ENCODE peak calls at places on chromosomes 11 and 22, in four cellular contexts. N is K562, A is fibroblast of lung, T is GM12878. H is an unnamed sample.

GRCh38 chr22:21909871-21910270 is 42.4 kb upstream of the MAPK1 start:
- DNase-seq in N (peak), A (no peak), T (no peak), H (no peak)

GRCh38 chr22:17952273-17952801 is 72.0 kb downstream of the MICAL3 start:
- DNase-seq in N (no peak), A (no peak), T (no peak), H (no peak)

GRCh38 chr22:31122532-31123291 is at the start of gene INPP5J:
- DNase-seq in N (no peak), A (peak), T (no peak), H (peak)

GRCh38 chr11:72826942-72827480 is 12.8 kb downstream of the ATG16L2 start:
- DNase-seq in N (no peak), A (no peak), T (no peak), H (no peak)

GRCh38 chr11:107931206-107931605 is 3.0 kb downstream of the RAB39A start:
- DNase-seq in N (no peak), A (no peak), T (no peak), H (no peak)

GRCh38 chr11:113096661-113097060 is 135.4 kb downstream of the NCAM1 start:
- DNase-seq in N (no peak), A (no peak), T (no peak), H (no peak)

GRCh38 chr11:85725510-85726258 is 39.7 kb upstream of the CCDC89 start:
- DNase-seq in N (no peak), A (peak), T (no peak), H (peak)

GRCh38 chr11:61694971-61695706 is 14.9 kb downstream of the DAGLA start:
- DNase-seq in N (no peak), A (no peak), T (no peak), H (no peak)

GRCh38 chr11:65503923-65504670 is 5.3 kb downstream of the MALAT1 start:
- DNase-seq in N (peak), A (peak), T (no peak), H (peak)

GRCh38 chr11:108591893-108592292 is 1.7 kb downstream of the EXPH5 start:
- DNase-seq in N (peak), A (no peak), T (no peak), H (no peak)

GRCh38 chr22:40597541-40598453 is 38.7 kb downstream of the MRTFA start:
- DNase-seq in N (no peak), A (peak), T (no peak), H (peak)

GRCh38 chr22:19644314-19645223 is 69.7 kb upstream of the SEPTIN5 start:
- DNase-seq in N (peak), A (no peak), T (no peak), H (no peak)

GRCh38 chr11:117073539-117073938 is 24.7 kb downstream of the SIK3 start:
- DNase-seq in N (no peak), A (no peak), T (no peak), H (peak)

GRCh38 chr11:115390441-115390840 is 113.8 kb downstream of the CADM1 start:
- DNase-seq in N (no peak), A (no peak), T (no peak), H (no peak)

GRCh38 chr22:23583153-23583552 is 3.1 kb upstream of the IGLL1 start:
- DNase-seq in N (no peak), A (no peak), T (no peak), H (no peak)

GRCh38 chr11:112834277-112834755 is 126.9 kb upstream of the NCAM1 start:
- DNase-seq in N (no peak), A (peak), T (no peak), H (no peak)

GRCh38 chr11:123357353-123357989 is 72.6 kb upstream of the GRAMD1B start:
- DNase-seq in N (no peak), A (no peak), T (no peak), H (no peak)

GRCh38 chr22:22929381-22930221 is 42.0 kb downstream of the IGLL5 start:
- DNase-seq in N (peak), A (no peak), T (no peak), H (no peak)

GRCh38 chr11:2207773-2208621 is 36.4 kb upstream of the TH start:
- DNase-seq in N (no peak), A (no peak), T (no peak), H (no peak)

GRCh38 chr11:45224766-45225165 is 61.4 kb downstream of the SYT13 start:
- DNase-seq in N (no peak), A (no peak), T (no peak), H (no peak)

GRCh38 chr11:76317296-76317695 is 63.6 kb downstream of the THAP12 start:
- DNase-seq in N (no peak), A (no peak), T (no peak), H (no peak)

GRCh38 chr11:3723014-3723708 is 52.0 kb upstream of the CHRNA10 start:
- DNase-seq in N (no peak), A (peak), T (no peak), H (peak)

GRCh38 chr11:60428517-60428916 is 855 bp upstream of the MS4A5 start:
- DNase-seq in N (no peak), A (no peak), T (no peak), H (peak)

GRCh38 chr22:33073989-33074391 is 15.8 kb upstream of the SYN3 start:
- DNase-seq in N (no peak), A (peak), T (no peak), H (peak)

GRCh38 chr11:62560566-62561103 is 13.1 kb downstream of the EEF1G start:
- DNase-seq in N (peak), A (peak), T (no peak), H (peak)

GRCh38 chr11:126808851-126809250 is 191.7 kb downstream of the KIRREL3 start:
- DNase-seq in N (no peak), A (peak), T (no peak), H (no peak)

GRCh38 chr11:130872102-130872501 is 44.2 kb downstream of the SNX19 start:
- DNase-seq in N (no peak), A (no peak), T (no peak), H (no peak)

GRCh38 chr11:11347583-11347982 is 5.5 kb downstream of the CSNK2A3 start:
- DNase-seq in N (no peak), A (peak), T (no peak), H (no peak)

GRCh38 chr11:1405186-1406020 is 15.7 kb downstream of the BRSK2 start:
- DNase-seq in N (no peak), A (no peak), T (no peak), H (no peak)

GRCh38 chr11:10125522-10126133 is 168.4 kb downstream of the SBF2 start:
- DNase-seq in N (no peak), A (peak), T (no peak), H (peak)

GRCh38 chr11:2089536-2090165 is 49.5 kb downstream of the IGF2 start:
- DNase-seq in N (peak), A (peak), T (no peak), H (peak)

GRCh38 chr11:77322506-77322905 is 21.0 kb upstream of the GDPD4 start:
- DNase-seq in N (no peak), A (peak), T (no peak), H (peak)

GRCh38 chr11:10328314-10329090 is 23.6 kb downstream of the ADM start:
- DNase-seq in N (no peak), A (peak), T (no peak), H (peak)

GRCh38 chr11:109818303-109818702 is 274.9 kb upstream of the ZC3H12C start:
- DNase-seq in N (no peak), A (no peak), T (no peak), H (no peak)

GRCh38 chr22:35839811-35840739 is 122.4 kb downstream of the APOL5 start:
- DNase-seq in N (peak), A (peak), T (no peak), H (peak)

GRCh38 chr11:3126901-3127691 is 38.0 kb downstream of the OSBPL5 start:
- DNase-seq in N (no peak), A (no peak), T (no peak), H (no peak)

GRCh38 chr22:20198527-20199319 is 47.9 kb upstream of the CCDC188 start:
- DNase-seq in N (no peak), A (no peak), T (no peak), H (no peak)

GRCh38 chr11:129703846-129704245 is 111.8 kb upstream of the TMEM45B start:
- DNase-seq in N (peak), A (no peak), T (no peak), H (peak)

GRCh38 chr22:33789690-33790253 is 130.5 kb downstream of the LARGE1 start:
- DNase-seq in N (no peak), A (no peak), T (peak), H (no peak)

DNA sequence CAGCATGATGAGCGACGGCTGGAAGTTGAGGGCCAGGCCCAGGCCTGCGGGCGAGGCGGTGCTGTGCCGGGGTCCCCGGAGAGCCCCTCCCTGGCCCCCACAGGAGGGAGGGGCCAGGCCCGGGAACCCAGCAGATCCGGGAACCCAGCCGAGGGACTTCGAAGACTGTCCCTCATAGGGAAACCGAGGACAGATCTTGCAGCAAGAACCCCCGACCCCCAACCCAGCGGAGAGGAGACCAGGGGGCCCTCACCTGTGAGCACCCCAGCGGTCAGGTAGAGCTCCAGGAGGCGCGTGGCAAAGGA is 2.4 kb downstream of the SLC16A8 start:
- DNase-seq in N (no peak), A (no peak), T (no peak), H (no peak)
- TF ChIP-seq EZH2 in N (no peak), A (no peak), T (no peak), H (no peak)

GRCh38 chr11:101582242-101583052 is 1.4 kb downstream of the TRPC6 start:
- DNase-seq in N (no peak), A (no peak), T (no peak), H (peak)

GRCh38 chr11:101584129-101584515 is 315 bp upstream of the TRPC6 start:
- DNase-seq in N (no peak), A (no peak), T (no peak), H (no peak)

GRCh38 chr11:101586965-101587364 is 3.2 kb upstream of the TRPC6 start:
- DNase-seq in N (no peak), A (no peak), T (no peak), H (no peak)

GRCh38 chr11:101584651-101585050 is 844 bp upstream of the TRPC6 start:
- DNase-seq in N (no peak), A (no peak), T (no peak), H (no peak)

GRCh38 chr11:101583180-101584128 is at the start of gene TRPC6:
- DNase-seq in N (no peak), A (peak), T (no peak), H (peak)
- TF ChIP-seq EZH2 in N (no peak), A (no peak), T (no peak), H (no peak)

GRCh38 chr22:29480262-29480511 is 169 bp downstream of the NEFH start:
- DNase-seq in N (no peak), A (no peak), T (no peak), H (no peak)
- TF ChIP-seq EZH2 in N (no peak), A (no peak), T (no peak), H (peak)

DNA sequence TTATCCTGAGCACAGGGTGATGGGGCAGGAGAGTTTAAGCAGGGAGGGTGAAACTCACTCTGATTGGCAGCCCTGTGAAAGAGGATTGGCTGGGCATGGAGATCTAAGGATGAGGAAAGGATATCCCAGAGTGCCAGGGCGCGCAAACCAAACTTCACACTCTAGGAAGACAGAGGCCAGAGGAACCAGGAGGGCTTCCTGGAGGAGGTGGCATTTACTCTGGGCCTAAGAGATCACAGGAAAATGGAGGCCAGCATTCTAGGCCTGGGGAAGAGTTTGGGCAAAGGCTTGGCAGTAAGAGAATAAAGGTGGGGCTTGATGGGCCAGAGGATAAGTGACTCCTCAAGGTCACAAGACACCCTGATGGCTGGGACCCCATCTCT is 377 bp upstream of the NCF4 start:
- DNase-seq in N (no peak), A (no peak), T (no peak), H (no peak)
- TF ChIP-seq EZH2 in N (no peak), A (no peak), T (no peak), H (no peak)

GRCh38 chr11:66727883-66728759 is 895 bp downstream of the SPTBN2 start:
- DNase-seq in N (peak), A (no peak), T (no peak), H (peak)
- TF ChIP-seq EZH2 in N (no peak), A (no peak), T (no peak), H (no peak)

DNA sequence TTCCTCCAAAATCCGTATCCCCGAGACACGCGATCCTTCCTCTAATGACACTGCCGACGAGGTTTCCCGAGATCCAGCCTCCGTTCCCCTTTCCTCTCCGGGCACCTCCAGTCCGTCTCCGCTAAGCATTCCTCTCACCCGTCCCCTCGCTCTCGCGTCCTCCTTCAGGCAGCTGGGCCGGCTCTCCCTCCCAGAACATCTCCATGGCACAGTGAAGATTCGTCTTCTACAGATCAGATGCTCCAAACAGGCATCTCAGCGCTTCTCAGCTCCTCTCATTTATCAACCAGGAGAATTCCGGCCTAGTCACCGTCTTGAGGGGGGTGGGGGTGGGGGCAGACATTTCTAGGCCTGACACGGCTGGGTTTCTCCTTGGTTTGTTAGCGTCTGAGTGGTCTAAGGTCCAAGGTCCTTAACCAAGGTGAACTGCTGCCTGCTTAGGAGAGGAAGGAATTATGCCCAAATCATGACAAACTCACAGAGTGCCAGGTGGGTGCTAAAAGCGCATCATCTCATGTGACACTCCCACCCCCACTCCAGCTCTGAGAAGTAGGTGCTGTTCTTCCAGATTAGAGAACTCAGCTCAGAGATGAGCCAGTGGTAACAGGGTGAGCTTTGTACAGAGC is at the start of gene SPTBN2:
- DNase-seq in N (peak), A (peak), T (no peak), H (peak)
- TF ChIP-seq EZH2 in N (no peak), A (peak), T (no peak), H (peak)

GRCh38 chr11:133955945-133956421 is 785 bp downstream of the IGSF9B start:
- DNase-seq in N (no peak), A (no peak), T (no peak), H (no peak)
- TF ChIP-seq EZH2 in N (no peak), A (no peak), T (no peak), H (no peak)

GRCh38 chr11:35418847-35419712 is at the start of gene SLC1A2:
- DNase-seq in N (no peak), A (peak), T (no peak), H (peak)
- TF ChIP-seq EZH2 in N (no peak), A (no peak), T (no peak), H (no peak)

DNA sequence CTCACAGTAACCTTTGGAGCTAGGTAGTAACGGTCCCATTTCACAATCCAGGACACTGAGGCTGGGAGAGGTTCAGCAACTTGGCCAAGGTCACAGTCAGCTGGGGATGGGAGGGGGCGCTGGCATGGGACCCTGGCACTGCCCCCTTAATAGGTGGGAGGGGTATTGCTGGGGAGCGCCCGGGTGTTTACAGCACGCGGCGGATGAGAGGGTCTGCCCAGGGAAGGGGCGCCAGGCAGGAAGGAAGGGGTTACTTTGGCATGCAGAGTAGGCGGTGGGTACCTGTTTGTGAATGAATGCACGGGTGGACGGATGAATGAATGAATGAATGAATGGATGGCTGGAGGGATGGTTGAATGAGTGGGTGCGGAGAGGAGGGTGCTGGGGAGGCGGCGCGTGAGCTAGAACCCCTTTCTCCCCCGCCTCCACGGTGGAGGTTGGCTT is 628 bp upstream of the FLRT1 start:
- DNase-seq in N (no peak), A (no peak), T (no peak), H (no peak)
- TF ChIP-seq EZH2 in N (no peak), A (peak), T (no peak), H (peak)

H was measured in GM23248.